ENCODE peak calls at places on chromosomes 4 and X, in four cellular contexts. One of them, this sample, is unnamed.

GRCh38 chrX:6959006-6959405 is 188.5 kb upstream of the STS start:
- DNase-seq in MM.1S: no peak
- DNase-seq in EL: no peak
- DNase-seq in NCI-H1092: no peak
- DNase-seq in this sample: no peak

GRCh38 chr4:13543648-13544555 is at the start of gene NKX3-2:
- DNase-seq in MM.1S: no peak
- DNase-seq in EL: peak
- DNase-seq in NCI-H1092: no peak
- DNase-seq in this sample: no peak

GRCh38 chrX:151790421-151791160 is 56.0 kb downstream of the CNGA2 start:
- DNase-seq in MM.1S: no peak
- DNase-seq in EL: no peak
- DNase-seq in NCI-H1092: no peak
- DNase-seq in this sample: no peak

GRCh38 chrX:46447384-46447783 is 97.8 kb downstream of the ZNF674 start:
- DNase-seq in MM.1S: no peak
- DNase-seq in EL: peak
- DNase-seq in NCI-H1092: no peak
- DNase-seq in this sample: no peak

GRCh38 chrX:56790778-56791177 is 61.7 kb downstream of the NBDY start:
- DNase-seq in MM.1S: no peak
- DNase-seq in EL: no peak
- DNase-seq in NCI-H1092: no peak
- DNase-seq in this sample: no peak

GRCh38 chrX:11908371-11908770 is 150.3 kb downstream of the MSL3 start:
- DNase-seq in MM.1S: no peak
- DNase-seq in EL: peak
- DNase-seq in NCI-H1092: no peak
- DNase-seq in this sample: no peak

GRCh38 chrX:10041383-10041782 is 74.2 kb downstream of the CLDN34 start:
- DNase-seq in MM.1S: no peak
- DNase-seq in EL: no peak
- DNase-seq in NCI-H1092: no peak
- DNase-seq in this sample: no peak

GRCh38 chr4:102735578-102735977 is 25.2 kb downstream of the MANBA start:
- DNase-seq in MM.1S: no peak
- DNase-seq in EL: no peak
- DNase-seq in NCI-H1092: no peak
- DNase-seq in this sample: no peak

GRCh38 chr4:30073001-30073710 is 647.0 kb upstream of the PCDH7 start:
- DNase-seq in MM.1S: no peak
- DNase-seq in EL: no peak
- DNase-seq in NCI-H1092: no peak
- DNase-seq in this sample: no peak

GRCh38 chr4:176919631-176920030 is 126.9 kb upstream of the VEGFC start:
- DNase-seq in MM.1S: no peak
- DNase-seq in EL: no peak
- DNase-seq in NCI-H1092: no peak
- DNase-seq in this sample: no peak

GRCh38 chr4:1989533-1990347 is 19.0 kb downstream of the NELFA start:
- DNase-seq in MM.1S: peak
- DNase-seq in EL: no peak
- DNase-seq in NCI-H1092: no peak
- DNase-seq in this sample: no peak

GRCh38 chr4:153060191-153060590 is 124.1 kb downstream of the FHDC1 start:
- DNase-seq in MM.1S: no peak
- DNase-seq in EL: no peak
- DNase-seq in NCI-H1092: no peak
- DNase-seq in this sample: no peak

GRCh38 chr4:176377705-176378302 is 58.0 kb downstream of the SPCS3 start:
- DNase-seq in MM.1S: peak
- DNase-seq in EL: peak
- DNase-seq in NCI-H1092: no peak
- DNase-seq in this sample: no peak